ENCODE peak calls at places on chromosomes 6 and 20, in ten cellular contexts. S is HCT116, P is AG09309, W is AG10803, A is SJSA1, C is neuronal stem cell, E is thoracic aorta, T is left ventricle myocardium inferior, V is fibroblast of lung, K is mesendoderm. Q is an unnamed sample.

GRCh38 chr6:169784941-169785340 is 33.5 kb downstream of the ERMARD start:
- DNase-seq in C (no peak), A (peak), V (no peak), P (no peak), S (no peak), T (no peak), W (no peak), E (no peak), K (no peak), Q (no peak)

GRCh38 chr20:25239387-25240370 is 8.2 kb upstream of the PYGB start:
- DNase-seq in E (no peak), P (no peak), T (no peak), V (no peak), C (no peak), S (no peak), A (no peak), K (no peak), W (no peak), Q (no peak)

GRCh38 chr6:93468291-93468690 is 48.9 kb upstream of the EPHA7 start:
- DNase-seq in T (no peak), E (no peak), K (peak), S (no peak), C (peak), V (peak), P (no peak), W (no peak), A (no peak), Q (no peak)

GRCh38 chr20:41145821-41146620 is 8.7 kb downstream of the PLCG1 start:
- DNase-seq in E (no peak), A (no peak), T (peak), W (peak), S (no peak), C (no peak), P (no peak), V (no peak), K (no peak), Q (no peak)

GRCh38 chr6:40535784-40536380 is 51.3 kb downstream of the LRFN2 start:
- DNase-seq in V (no peak), P (no peak), W (no peak), E (no peak), A (no peak), T (no peak), S (no peak), K (no peak), C (no peak), Q (no peak)

GRCh38 chr6:35368038-35368887 is 25.9 kb downstream of the PPARD start:
- DNase-seq in A (peak), E (no peak), S (peak), K (no peak), C (no peak), V (peak), T (no peak), W (peak), P (no peak), Q (no peak)

GRCh38 chr6:70221715-70222236 is 81.1 kb downstream of the COL9A1 start:
- DNase-seq in W (no peak), T (no peak), S (no peak), K (no peak), E (no peak), C (no peak), A (no peak), V (no peak), P (no peak), Q (no peak)

GRCh38 chr6:17281100-17281496 is at the start of gene RBM24:
- DNase-seq in S (peak), C (peak), E (no peak), K (peak), W (peak), P (no peak), A (peak), T (peak), V (peak), Q (no peak)

GRCh38 chr6:130020106-130020851 is 1.9 kb downstream of the L3MBTL3 start:
- DNase-seq in V (no peak), K (peak), P (no peak), A (no peak), W (peak), T (peak), C (peak), S (no peak), E (no peak), Q (no peak)

GRCh38 chr20:10708342-10709185 is 34.8 kb upstream of the JAG1 start:
- DNase-seq in A (no peak), K (no peak), E (no peak), P (peak), C (peak), V (peak), T (no peak), S (no peak), W (peak), Q (peak)

GRCh38 chr20:32456869-32457421 is 98.8 kb downstream of the ASXL1 start:
- DNase-seq in T (no peak), V (peak), K (peak), P (no peak), E (no peak), A (no peak), W (peak), S (no peak), C (peak), Q (no peak)

GRCh38 chr6:24951831-24952299 is 16.1 kb upstream of the RIPOR2 start:
- DNase-seq in K (no peak), T (no peak), A (no peak), V (no peak), W (no peak), S (no peak), E (no peak), P (no peak), C (no peak), Q (no peak)

GRCh38 chr6:148682990-148683389 is 63.8 kb upstream of the UST start:
- DNase-seq in E (no peak), S (no peak), P (no peak), A (no peak), C (no peak), V (no peak), T (no peak), K (no peak), W (no peak), Q (no peak)

GRCh38 chr6:169622618-169623017 is 79.2 kb downstream of the WDR27 start:
- DNase-seq in K (no peak), T (no peak), A (no peak), S (no peak), E (no peak), C (no peak), P (no peak), V (peak), W (no peak), Q (no peak)

GRCh38 chr20:44336725-44337380 is at the start of gene R3HDML:
- DNase-seq in S (no peak), P (no peak), T (no peak), W (no peak), K (no peak), C (no peak), A (no peak), V (no peak), E (no peak), Q (no peak)

GRCh38 chr6:155335265-155335664 is 21.0 kb upstream of the TFB1M start:
- DNase-seq in K (no peak), W (no peak), P (no peak), S (no peak), C (no peak), T (no peak), E (no peak), A (no peak), V (no peak), Q (no peak)

GRCh38 chr6:28710466-28711191 is 184.9 kb downstream of the GPX5 start:
- DNase-seq in K (peak), C (no peak), A (no peak), V (peak), T (no peak), P (no peak), W (peak), E (no peak), S (no peak), Q (no peak)

GRCh38 chr20:62459488-62459887 is 16.3 kb downstream of the GATA5 start:
- DNase-seq in C (no peak), E (no peak), K (no peak), T (no peak), W (no peak), V (no peak), P (no peak), S (no peak), A (no peak), Q (no peak)

GRCh38 chr6:157089258-157089657 is 234.1 kb downstream of the TMEM242 start:
- DNase-seq in K (peak), P (peak), C (peak), S (no peak), W (peak), T (no peak), E (no peak), A (peak), V (peak), Q (no peak)

GRCh38 chr6:3176562-3177355 is 19.4 kb upstream of the TUBB2A start:
- DNase-seq in T (no peak), K (peak), P (no peak), S (peak), W (peak), C (no peak), A (peak), E (no peak), V (peak), Q (no peak)

GRCh38 chr20:53270792-53271375 is 298.7 kb downstream of the TSHZ2 start:
- DNase-seq in S (no peak), C (no peak), V (no peak), K (no peak), T (no peak), W (no peak), E (no peak), A (no peak), P (no peak), Q (no peak)

GRCh38 chr6:7050911-7051779 is 56.6 kb upstream of the RREB1 start:
- DNase-seq in K (peak), E (no peak), A (no peak), T (peak), P (peak), V (peak), W (peak), S (no peak), C (peak), Q (peak)

GRCh38 chr6:26455357-26455970 is 2.3 kb upstream of the BTN2A1 start:
- DNase-seq in K (no peak), A (no peak), E (no peak), W (peak), S (no peak), C (no peak), V (no peak), P (no peak), T (no peak), Q (no peak)

GRCh38 chr20:32681175-32682084 is 7.7 kb upstream of the C20orf203 start:
- DNase-seq in E (no peak), P (no peak), A (no peak), K (peak), C (no peak), T (no peak), S (no peak), W (no peak), V (peak), Q (no peak)

GRCh38 chr20:58630063-58630462 is 21.0 kb upstream of the STX16 start:
- DNase-seq in E (no peak), A (peak), T (no peak), P (no peak), V (peak), K (no peak), C (no peak), W (peak), S (no peak), Q (no peak)

GRCh38 chr6:2563635-2564034 is 187.1 kb downstream of the MYLK4 start:
- DNase-seq in W (no peak), C (no peak), E (no peak), V (peak), T (no peak), S (no peak), K (no peak), P (no peak), A (no peak), Q (no peak)

DNA sequence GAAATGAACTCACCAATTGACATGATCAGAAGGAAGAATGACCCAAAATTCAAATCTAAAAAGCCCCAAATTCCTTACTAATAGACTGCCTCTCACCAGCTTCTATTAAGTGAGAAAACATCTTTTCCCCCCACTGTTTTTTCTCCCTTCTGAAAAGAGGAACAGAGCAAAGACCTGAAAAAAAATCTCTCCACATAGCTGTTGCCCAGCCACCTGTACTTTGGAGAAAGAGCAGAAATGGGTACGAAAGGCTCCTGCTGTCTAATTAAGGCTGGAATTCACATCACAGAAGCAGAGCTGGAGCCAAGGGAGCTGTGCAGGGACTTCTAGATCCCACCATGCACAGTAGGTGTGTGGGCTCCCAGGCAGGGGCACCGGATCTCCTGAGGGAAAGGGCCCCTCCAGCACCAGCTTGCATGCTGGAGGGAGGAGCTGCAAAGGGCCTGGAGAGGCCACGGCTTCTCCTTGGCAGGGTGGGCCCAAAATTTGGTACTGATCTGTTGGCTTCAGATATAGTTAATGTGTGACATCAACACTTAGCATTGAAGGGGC is 73.2 kb upstream of the DUSP22 start:
- DNase-seq in K (no peak), V (no peak), W (no peak), A (no peak), P (no peak), C (no peak), S (no peak), T (no peak), E (no peak), Q (no peak)
- H3K4me3 ChIP-seq in K (no peak), V (no peak), W (no peak), A (no peak), P (no peak), C (no peak), S (no peak), T (no peak), E (no peak), Q (no peak)

GRCh38 chr6:166757226-166758135 is 130.4 kb upstream of the RPS6KA2 start:
- DNase-seq in V (peak), K (peak), T (no peak), S (no peak), W (peak), E (no peak), C (no peak), P (no peak), A (no peak), Q (no peak)
- H3K4me3 ChIP-seq in V (peak), K (no peak), T (peak), S (no peak), W (peak), E (peak), C (no peak), P (peak), A (no peak), Q (peak)

GRCh38 chr20:2799271-2799670 is 1.2 kb downstream of the CPXM1 start:
- DNase-seq in E (no peak), P (no peak), V (no peak), T (no peak), A (no peak), C (no peak), W (no peak), K (no peak), S (no peak), Q (no peak)

GRCh38 chr20:2801459-2801728 is 967 bp upstream of the CPXM1 start:
- DNase-seq in T (no peak), C (no peak), E (no peak), K (no peak), A (no peak), V (no peak), P (no peak), S (no peak), W (no peak), Q (no peak)

GRCh38 chr20:2799688-2800589 is 488 bp downstream of the CPXM1 start:
- DNase-seq in W (no peak), A (no peak), V (peak), C (no peak), K (peak), S (no peak), P (no peak), E (no peak), T (no peak), Q (no peak)

GRCh38 chr20:2798814-2799213 is 1.6 kb downstream of the CPXM1 start:
- DNase-seq in P (no peak), W (no peak), K (peak), A (no peak), C (no peak), V (no peak), E (no peak), T (no peak), S (no peak), Q (no peak)

DNA sequence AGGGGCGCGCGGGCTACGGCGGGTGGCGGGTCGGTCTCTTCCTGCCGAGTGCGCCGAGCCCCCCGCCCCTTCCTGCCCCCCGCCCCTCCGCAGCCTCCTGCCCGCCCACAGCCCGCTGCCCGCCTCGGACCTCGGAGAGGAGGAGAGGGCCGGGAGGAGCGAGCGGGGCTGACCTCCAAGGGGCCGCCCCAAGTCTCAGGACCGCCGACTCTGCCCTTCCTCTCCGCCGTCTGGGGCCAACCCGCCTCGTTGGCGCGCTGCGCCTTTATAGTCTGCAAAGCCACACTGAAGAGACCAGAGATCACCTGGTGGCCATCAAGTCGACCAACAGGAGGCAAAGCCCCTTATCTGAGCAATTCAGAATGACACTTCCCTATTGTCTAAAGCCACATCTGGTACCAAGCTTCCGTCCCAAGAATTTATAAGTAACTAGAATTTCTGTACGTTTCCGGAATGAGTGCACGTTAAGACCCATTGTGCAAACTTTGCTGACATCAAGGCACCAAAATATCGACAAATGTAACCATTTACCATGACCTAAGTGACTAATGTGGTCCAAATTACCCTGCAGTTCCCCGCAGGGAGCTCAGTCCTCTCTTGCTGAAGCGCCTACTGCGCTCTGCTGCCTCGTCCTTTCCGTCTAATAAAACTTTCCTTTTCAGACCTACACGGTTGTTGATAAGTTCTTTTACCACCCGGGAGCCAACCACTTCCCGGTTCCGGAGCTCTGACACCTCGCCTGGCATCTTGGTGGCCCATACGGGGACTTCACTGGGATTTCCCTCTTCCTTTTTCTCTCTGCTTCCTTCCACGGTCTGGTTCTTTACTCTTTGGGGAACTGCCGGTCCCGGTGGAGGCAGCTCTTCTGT is at the start of gene CPXM1:
- DNase-seq in E (no peak), S (no peak), C (peak), W (no peak), K (peak), T (no peak), V (no peak), A (no peak), P (no peak), Q (no peak)
- H3K4me3 ChIP-seq in E (peak), S (no peak), C (peak), W (peak), K (peak), T (peak), V (no peak), A (peak), P (peak), Q (peak)

DNA sequence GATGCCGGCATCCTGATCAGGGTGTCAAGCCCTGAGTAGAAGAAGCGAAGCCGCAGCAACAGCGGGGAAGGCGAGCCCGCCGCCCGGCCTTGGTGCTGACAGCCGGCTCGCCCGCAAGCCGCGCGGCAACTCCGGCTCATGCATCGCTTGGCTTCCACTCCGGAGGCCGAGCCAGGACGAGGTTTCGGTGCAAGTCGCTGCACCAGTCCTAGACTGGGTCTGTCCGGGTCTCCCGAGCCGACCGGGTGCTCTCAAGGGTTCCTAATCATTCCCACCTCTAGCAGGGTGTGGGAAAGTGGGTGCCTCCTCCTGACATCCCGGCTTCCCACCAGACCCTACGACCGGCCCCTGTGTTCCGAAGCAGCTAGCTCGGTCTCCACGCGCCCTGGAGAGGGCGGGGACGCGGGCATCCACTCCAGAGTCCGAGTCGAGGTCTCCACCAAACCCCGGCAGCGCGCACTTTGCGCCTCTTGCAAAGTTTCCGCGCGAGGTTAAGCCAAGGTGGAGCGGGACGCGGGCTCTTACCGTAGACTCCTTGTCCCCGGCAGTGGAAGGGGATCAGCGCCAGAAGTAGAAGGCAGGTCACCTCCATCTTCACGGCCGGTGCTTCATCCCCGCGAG is 1.4 kb downstream of the MDGA1 start:
- DNase-seq in V (peak), K (no peak), A (no peak), P (no peak), E (no peak), S (no peak), W (peak), C (no peak), T (no peak), Q (no peak)
- H3K4me3 ChIP-seq in V (peak), K (no peak), A (peak), P (peak), E (peak), S (peak), W (peak), C (peak), T (peak), Q (peak)

GRCh38 chr20:49742948-49743347 is 29.3 kb upstream of the B4GALT5 start:
- DNase-seq in S (no peak), P (no peak), T (no peak), A (no peak), V (no peak), K (peak), E (no peak), W (no peak), C (no peak), Q (no peak)
- H3K4me3 ChIP-seq in S (no peak), P (no peak), T (no peak), A (no peak), V (no peak), K (no peak), E (no peak), W (no peak), C (no peak), Q (no peak)

GRCh38 chr6:43510827-43511163 is 649 bp upstream of the LRRC73 start:
- DNase-seq in A (no peak), T (no peak), K (no peak), P (no peak), E (no peak), V (no peak), S (no peak), C (no peak), W (no peak), Q (no peak)
- H3K4me3 ChIP-seq in A (no peak), T (peak), K (no peak), P (no peak), E (peak), V (no peak), S (no peak), C (no peak), W (peak), Q (peak)

Q was measured in epithelial cell of proximal tubule.